ENCODE peak calls at places on chromosomes 13 and 19, in ten cellular contexts. One of them, this sample, is unnamed.

GRCh38 chr13:109121826-109122225 is 492.4 kb downstream of the MYO16 start:
- DNase-seq in breast epithelium: no peak
- DNase-seq in DMS53: no peak
- DNase-seq in endodermal cell: no peak
- DNase-seq in NCI-H1092 treated with DMSO at 0.1 percent for 48 hours: no peak
- DNase-seq in NCI-H82: no peak
- DNase-seq in DMS 273 treated with DMSO at 0.1 percent for 48 hours: no peak
- DNase-seq in pancreas: no peak
- DNase-seq in left lung: no peak
- DNase-seq in stimulated activated CD8-positive, alpha-beta memory T cell treated with anti-CD3 and anti-CD28 coated beads, Interleukin-4, amount 100 ng/mL, for 4 hours: no peak
- DNase-seq in this sample: no peak

GRCh38 chr13:41231025-41231677 is 32.2 kb downstream of the MTRF1 start:
- DNase-seq in breast epithelium: no peak
- DNase-seq in DMS53: peak
- DNase-seq in endodermal cell: no peak
- DNase-seq in NCI-H1092 treated with DMSO at 0.1 percent for 48 hours: no peak
- DNase-seq in NCI-H82: peak
- DNase-seq in DMS 273 treated with DMSO at 0.1 percent for 48 hours: no peak
- DNase-seq in pancreas: no peak
- DNase-seq in left lung: no peak
- DNase-seq in stimulated activated CD8-positive, alpha-beta memory T cell treated with anti-CD3 and anti-CD28 coated beads, Interleukin-4, amount 100 ng/mL, for 4 hours: no peak
- DNase-seq in this sample: no peak

GRCh38 chr19:8629996-8630683 is at the start of gene NFILZ:
- DNase-seq in breast epithelium: no peak
- DNase-seq in DMS53: no peak
- DNase-seq in endodermal cell: no peak
- DNase-seq in NCI-H1092 treated with DMSO at 0.1 percent for 48 hours: no peak
- DNase-seq in NCI-H82: no peak
- DNase-seq in DMS 273 treated with DMSO at 0.1 percent for 48 hours: no peak
- DNase-seq in pancreas: no peak
- DNase-seq in left lung: no peak
- DNase-seq in stimulated activated CD8-positive, alpha-beta memory T cell treated with anti-CD3 and anti-CD28 coated beads, Interleukin-4, amount 100 ng/mL, for 4 hours: no peak
- DNase-seq in this sample: no peak

GRCh38 chr19:44611812-44612295 is 1.5 kb upstream of the IGSF23 start:
- DNase-seq in breast epithelium: no peak
- DNase-seq in DMS53: peak
- DNase-seq in endodermal cell: no peak
- DNase-seq in NCI-H1092 treated with DMSO at 0.1 percent for 48 hours: peak
- DNase-seq in NCI-H82: no peak
- DNase-seq in DMS 273 treated with DMSO at 0.1 percent for 48 hours: no peak
- DNase-seq in pancreas: no peak
- DNase-seq in left lung: no peak
- DNase-seq in stimulated activated CD8-positive, alpha-beta memory T cell treated with anti-CD3 and anti-CD28 coated beads, Interleukin-4, amount 100 ng/mL, for 4 hours: no peak
- DNase-seq in this sample: no peak

GRCh38 chr13:84455143-84455905 is 573.0 kb upstream of the SLITRK1 start:
- DNase-seq in breast epithelium: no peak
- DNase-seq in DMS53: peak
- DNase-seq in endodermal cell: no peak
- DNase-seq in NCI-H1092 treated with DMSO at 0.1 percent for 48 hours: no peak
- DNase-seq in NCI-H82: peak
- DNase-seq in DMS 273 treated with DMSO at 0.1 percent for 48 hours: no peak
- DNase-seq in pancreas: peak
- DNase-seq in left lung: no peak
- DNase-seq in stimulated activated CD8-positive, alpha-beta memory T cell treated with anti-CD3 and anti-CD28 coated beads, Interleukin-4, amount 100 ng/mL, for 4 hours: no peak
- DNase-seq in this sample: no peak

GRCh38 chr13:109385161-109385560 is 401.2 kb downstream of the IRS2 start:
- DNase-seq in breast epithelium: no peak
- DNase-seq in DMS53: no peak
- DNase-seq in endodermal cell: no peak
- DNase-seq in NCI-H1092 treated with DMSO at 0.1 percent for 48 hours: no peak
- DNase-seq in NCI-H82: no peak
- DNase-seq in DMS 273 treated with DMSO at 0.1 percent for 48 hours: no peak
- DNase-seq in pancreas: no peak
- DNase-seq in left lung: no peak
- DNase-seq in stimulated activated CD8-positive, alpha-beta memory T cell treated with anti-CD3 and anti-CD28 coated beads, Interleukin-4, amount 100 ng/mL, for 4 hours: no peak
- DNase-seq in this sample: no peak

GRCh38 chr13:21580736-21581135 is 23.2 kb downstream of the MICU2 start:
- DNase-seq in breast epithelium: no peak
- DNase-seq in DMS53: peak
- DNase-seq in endodermal cell: no peak
- DNase-seq in NCI-H1092 treated with DMSO at 0.1 percent for 48 hours: no peak
- DNase-seq in NCI-H82: no peak
- DNase-seq in DMS 273 treated with DMSO at 0.1 percent for 48 hours: no peak
- DNase-seq in pancreas: no peak
- DNase-seq in left lung: no peak
- DNase-seq in stimulated activated CD8-positive, alpha-beta memory T cell treated with anti-CD3 and anti-CD28 coated beads, Interleukin-4, amount 100 ng/mL, for 4 hours: no peak
- DNase-seq in this sample: no peak

GRCh38 chr19:18364826-18365528 is 21.0 kb upstream of the GDF15 start:
- DNase-seq in breast epithelium: peak
- DNase-seq in DMS53: peak
- DNase-seq in endodermal cell: no peak
- DNase-seq in NCI-H1092 treated with DMSO at 0.1 percent for 48 hours: no peak
- DNase-seq in NCI-H82: no peak
- DNase-seq in DMS 273 treated with DMSO at 0.1 percent for 48 hours: peak
- DNase-seq in pancreas: peak
- DNase-seq in left lung: peak
- DNase-seq in stimulated activated CD8-positive, alpha-beta memory T cell treated with anti-CD3 and anti-CD28 coated beads, Interleukin-4, amount 100 ng/mL, for 4 hours: no peak
- DNase-seq in this sample: peak

GRCh38 chr19:55301459-55302331 is 17.9 kb downstream of the BRSK1 start:
- DNase-seq in breast epithelium: peak
- DNase-seq in DMS53: peak
- DNase-seq in endodermal cell: peak
- DNase-seq in NCI-H1092 treated with DMSO at 0.1 percent for 48 hours: peak
- DNase-seq in NCI-H82: peak
- DNase-seq in DMS 273 treated with DMSO at 0.1 percent for 48 hours: no peak
- DNase-seq in pancreas: peak
- DNase-seq in left lung: peak
- DNase-seq in stimulated activated CD8-positive, alpha-beta memory T cell treated with anti-CD3 and anti-CD28 coated beads, Interleukin-4, amount 100 ng/mL, for 4 hours: peak
- DNase-seq in this sample: peak

GRCh38 chr19:17510220-17510993 is 1.0 kb upstream of the PGLS start:
- DNase-seq in breast epithelium: no peak
- DNase-seq in DMS53: no peak
- DNase-seq in endodermal cell: no peak
- DNase-seq in NCI-H1092 treated with DMSO at 0.1 percent for 48 hours: no peak
- DNase-seq in NCI-H82: peak
- DNase-seq in DMS 273 treated with DMSO at 0.1 percent for 48 hours: no peak
- DNase-seq in pancreas: no peak
- DNase-seq in left lung: no peak
- DNase-seq in stimulated activated CD8-positive, alpha-beta memory T cell treated with anti-CD3 and anti-CD28 coated beads, Interleukin-4, amount 100 ng/mL, for 4 hours: no peak
- DNase-seq in this sample: peak

GRCh38 chr19:56132316-56132822 is 8.7 kb upstream of the ZNF444 start:
- DNase-seq in breast epithelium: no peak
- DNase-seq in DMS53: no peak
- DNase-seq in endodermal cell: no peak
- DNase-seq in NCI-H1092 treated with DMSO at 0.1 percent for 48 hours: no peak
- DNase-seq in NCI-H82: peak
- DNase-seq in DMS 273 treated with DMSO at 0.1 percent for 48 hours: no peak
- DNase-seq in pancreas: no peak
- DNase-seq in left lung: peak
- DNase-seq in stimulated activated CD8-positive, alpha-beta memory T cell treated with anti-CD3 and anti-CD28 coated beads, Interleukin-4, amount 100 ng/mL, for 4 hours: no peak
- DNase-seq in this sample: no peak

GRCh38 chr13:41058229-41059070 is 2.9 kb upstream of the WBP4 start:
- DNase-seq in breast epithelium: no peak
- DNase-seq in DMS53: no peak
- DNase-seq in endodermal cell: no peak
- DNase-seq in NCI-H1092 treated with DMSO at 0.1 percent for 48 hours: no peak
- DNase-seq in NCI-H82: peak
- DNase-seq in DMS 273 treated with DMSO at 0.1 percent for 48 hours: no peak
- DNase-seq in pancreas: no peak
- DNase-seq in left lung: no peak
- DNase-seq in stimulated activated CD8-positive, alpha-beta memory T cell treated with anti-CD3 and anti-CD28 coated beads, Interleukin-4, amount 100 ng/mL, for 4 hours: no peak
- DNase-seq in this sample: no peak

This sample was measured in H7.